ENCODE peak calls at places on chromosomes 5 and 9, in five cellular contexts. W is stimulated activated CD8-positive, alpha-beta memory T cell treated with anti-CD3 and anti-CD28 coated beads, Interleukin-2, amount 100 ng/mL, for 48 hours; L is pulmonary artery endothelial cell; D is lower lobe of right lung; P is CD8-positive, alpha-beta memory T cell. O is an unnamed sample.
A peak's percentile ranks its signal among the peaks of the same experiment; 100 is the strongest.

GRCh38 chr5:112996830-112997374 is 20.3 kb downstream of the DCP2 start:
- DNase-seq in L (no peak), D (no peak), P (no peak), W (no peak), O (no peak)

GRCh38 chr5:155983954-155984353 is 343.0 kb upstream of the SGCD start:
- DNase-seq in D (no peak), W (no peak), P (no peak), L (no peak), O (no peak)

GRCh38 chr9:22265038-22265437 is 181.6 kb upstream of the DMRTA1 start:
- DNase-seq in L (no peak), P (no peak), W (no peak), D (no peak), O (no peak)

GRCh38 chr9:91811024-91811909 is 138.8 kb downstream of the ROR2 start:
- DNase-seq in L (no peak), W (no peak), P (no peak), D (no peak), O (no peak)

GRCh38 chr9:79939819-79940218 is 368.1 kb downstream of the TLE4 start:
- DNase-seq in D (no peak), P (no peak), L (no peak), W (no peak), O (no peak)

GRCh38 chr9:136590788-136591187 is 44.9 kb upstream of the NOTCH1 start:
- DNase-seq in D (no peak), P (no peak), W (no peak), L (no peak), O (no peak)

GRCh38 chr9:112378441-112379176 is 1.3 kb upstream of the HSDL2 start:
- DNase-seq in W (no peak), D (peak; percentile 51), P (no peak), L (no peak), O (peak; percentile 10)

GRCh38 chr5:56409331-56410190 is 176.4 kb upstream of the ANKRD55 start:
- DNase-seq in L (no peak), P (no peak), W (no peak), D (no peak), O (no peak)

GRCh38 chr9:125241863-125242739 is 958 bp upstream of the HSPA5 start:
- DNase-seq in D (peak; percentile 53), P (no peak), L (no peak), W (no peak), O (no peak)

GRCh38 chr5:58281189-58281588 is 178.7 kb downstream of the PLK2 start:
- DNase-seq in D (no peak), W (no peak), L (no peak), P (no peak), O (no peak)

GRCh38 chr5:31029925-31030324 is 163.6 kb upstream of the CDH6 start:
- DNase-seq in D (no peak), W (no peak), P (no peak), L (no peak), O (peak; percentile 59)

GRCh38 chr9:115604831-115605483 is 487.0 kb upstream of the TNC start:
- DNase-seq in L (no peak), W (no peak), D (no peak), P (no peak), O (no peak)

GRCh38 chr9:136961279-136962065 is 9.4 kb downstream of the LCN12 start:
- DNase-seq in W (no peak), L (no peak), D (no peak), P (no peak), O (no peak)

GRCh38 chr5:39256472-39256871 is 37.1 kb upstream of the FYB1 start:
- DNase-seq in D (no peak), L (peak; percentile 35), W (no peak), P (no peak), O (no peak)

GRCh38 chr5:50501510-50502209 is 60.6 kb upstream of the EMB start:
- DNase-seq in W (no peak), P (no peak), D (no peak), L (no peak), O (no peak)

GRCh38 chr9:136942881-136943230 is 1.7 kb downstream of the FBXW5 start:
- DNase-seq in W (no peak), D (no peak), P (peak; percentile 48), L (no peak), O (no peak)

GRCh38 chr5:170336065-170336464 is 38.5 kb upstream of the LCP2 start:
- DNase-seq in L (no peak), P (no peak), D (no peak), W (no peak), O (no peak)

GRCh38 chr5:79853676-79854418 is 137.2 kb downstream of the MTX3 start:
- DNase-seq in W (peak; percentile 6), L (no peak), P (no peak), D (no peak), O (no peak)

GRCh38 chr5:98964621-98965020 is 35.8 kb upstream of the CHD1 start:
- DNase-seq in D (no peak), W (no peak), P (no peak), L (no peak), O (no peak)

GRCh38 chr5:1192971-1193590 is 8.3 kb upstream of the SLC6A19 start:
- DNase-seq in D (no peak), L (no peak), P (no peak), W (no peak), O (no peak)

GRCh38 chr5:87756951-87757350 is 344.2 kb upstream of the CCNH start:
- DNase-seq in P (no peak), L (no peak), D (no peak), W (no peak), O (no peak)

GRCh38 chr9:104093162-104093561 is 947 bp upstream of the SMC2 start:
- DNase-seq in P (no peak), W (no peak), D (no peak), L (no peak), O (no peak)

GRCh38 chr5:157177935-157178334 is 2.7 kb upstream of the ITK start:
- DNase-seq in P (no peak), W (no peak), L (no peak), D (no peak), O (no peak)

GRCh38 chr9:18710089-18710488 is 236.1 kb downstream of the ADAMTSL1 start:
- DNase-seq in L (no peak), D (no peak), W (no peak), P (no peak), O (no peak)

GRCh38 chr5:139638736-139639618 is 9.2 kb upstream of the CXXC5 start:
- DNase-seq in D (no peak), L (no peak), P (no peak), W (no peak), O (peak; percentile 43)

GRCh38 chr5:34555699-34556513 is 100.2 kb upstream of the RAI14 start:
- DNase-seq in P (no peak), L (no peak), W (no peak), D (no peak), O (no peak)

GRCh38 chr5:57221049-57221568 is 47.2 kb downstream of the GPBP1 start:
- DNase-seq in L (peak; percentile 20), W (no peak), P (no peak), D (no peak), O (no peak)

GRCh38 chr9:112224401-112225289 is 49.5 kb upstream of the SUSD1 start:
- DNase-seq in L (no peak), P (no peak), D (no peak), W (no peak), O (no peak)

GRCh38 chr9:75588808-75589207 is 301.7 kb upstream of the PCSK5 start:
- DNase-seq in W (no peak), P (no peak), D (no peak), L (no peak), O (no peak)

GRCh38 chr5:68369436-68370125 is 154.0 kb downstream of the PIK3R1 start:
- DNase-seq in W (peak; percentile 26), P (peak; percentile 62), L (no peak), D (no peak), O (no peak)

GRCh38 chr5:82074968-82075367 is 103.1 kb downstream of the ATG10 start:
- DNase-seq in D (no peak), P (no peak), W (no peak), L (no peak), O (no peak)

O was measured in H1.